ENCODE peak calls at places on chromosomes 3 and 15, in ten cellular contexts. C, J, I, U, L, N, T, P, G and X are unnamed samples. For H3K27me3, the result is how much of the 10 kb centered on the place peaks cover.

GRCh38 chr3:12948891-12949711 is 107.7 kb upstream of the RPL32 start:
- DNase-seq in L (no peak), T (peak), P (peak), C (no peak), I (no peak), J (no peak), U (no peak), N (peak), G (no peak), X (peak)

GRCh38 chr3:116059421-116060096 is 385.7 kb downstream of the LSAMP start:
- DNase-seq in U (peak), I (no peak), C (no peak), L (no peak), G (no peak), P (peak), J (no peak), T (peak), N (no peak), X (peak)

GRCh38 chr15:85312486-85312885 is 67.9 kb upstream of the AKAP13 start:
- DNase-seq in C (peak), N (no peak), T (no peak), J (no peak), P (peak), I (no peak), L (no peak), G (no peak), U (no peak), X (peak)

GRCh38 chr3:156620260-156620659 is 54.1 kb upstream of the TIPARP start:
- DNase-seq in L (no peak), P (peak), J (peak), C (no peak), N (no peak), G (no peak), T (no peak), I (no peak), U (no peak), X (peak)

GRCh38 chr15:75928680-75929608 is 25.3 kb downstream of the FBXO22 start:
- DNase-seq in L (no peak), J (peak), N (no peak), P (peak), G (no peak), C (no peak), U (peak), T (peak), I (no peak), X (peak)

GRCh38 chr15:63473999-63474809 is 30.2 kb upstream of the USP3 start:
- DNase-seq in C (peak), N (no peak), L (no peak), T (no peak), G (no peak), P (peak), U (peak), J (peak), I (no peak), X (peak)

GRCh38 chr3:11716576-11717250 is 73.0 kb upstream of the VGLL4 start:
- DNase-seq in U (no peak), L (no peak), N (no peak), J (no peak), C (no peak), T (no peak), P (no peak), G (no peak), I (no peak), X (no peak)

GRCh38 chr3:136281966-136282554 is 31.9 kb downstream of the PCCB start:
- DNase-seq in P (no peak), C (no peak), G (no peak), U (no peak), J (no peak), I (peak), L (no peak), T (no peak), N (no peak), X (no peak)

GRCh38 chr15:68684476-68684875 is 105.7 kb downstream of the CORO2B start:
- DNase-seq in G (no peak), L (no peak), I (no peak), N (no peak), T (no peak), C (no peak), J (no peak), P (no peak), U (no peak), X (no peak)

GRCh38 chr15:42152196-42152920 is 4.1 kb downstream of the PLA2G4F start:
- DNase-seq in I (peak), J (peak), U (no peak), L (no peak), P (no peak), C (no peak), T (no peak), G (no peak), N (no peak), X (no peak)

GRCh38 chr3:110598847-110599490 is 472.6 kb upstream of the NECTIN3 start:
- DNase-seq in U (no peak), J (no peak), P (peak), T (no peak), N (no peak), C (no peak), I (no peak), G (no peak), L (no peak), X (no peak)

GRCh38 chr15:66253643-66254363 is at the start of gene MEGF11:
- DNase-seq in J (peak), C (no peak), G (no peak), I (peak), P (peak), L (peak), U (peak), T (no peak), N (no peak), X (no peak)

GRCh38 chr3:113712129-113712528 is 15.7 kb upstream of the USF3 start:
- DNase-seq in G (no peak), I (no peak), U (no peak), N (no peak), L (no peak), J (no peak), C (no peak), T (no peak), P (peak), X (no peak)

GRCh38 chr3:52636673-52637072 is 49.0 kb downstream of the PBRM1 start:
- DNase-seq in C (no peak), J (no peak), U (no peak), I (no peak), L (no peak), T (peak), G (no peak), P (no peak), N (no peak), X (no peak)

GRCh38 chr3:187744169-187745151 is 808 bp downstream of the BCL6 start:
- DNase-seq in U (peak), T (no peak), C (no peak), N (no peak), L (no peak), P (peak), I (peak), J (peak), G (no peak), X (peak)

GRCh38 chr3:2929574-2929973 is 180.6 kb downstream of the IL5RA start:
- DNase-seq in C (no peak), L (no peak), J (no peak), I (no peak), T (no peak), G (no peak), U (no peak), P (no peak), N (no peak), X (no peak)

GRCh38 chr15:54029076-54029475 is 50.8 kb downstream of the UNC13C start:
- DNase-seq in U (no peak), I (no peak), L (no peak), P (no peak), G (no peak), T (no peak), J (no peak), N (no peak), C (no peak), X (no peak)

GRCh38 chr3:52679139-52679538 is 6.6 kb downstream of the PBRM1 start:
- DNase-seq in C (no peak), U (no peak), N (no peak), G (no peak), P (no peak), J (no peak), L (no peak), T (no peak), I (no peak), X (no peak)

GRCh38 chr15:100787567-100787941 is 92.1 kb upstream of the ALDH1A3 start:
- DNase-seq in J (no peak), L (no peak), T (no peak), I (no peak), C (no peak), P (no peak), N (no peak), U (no peak), G (no peak), X (no peak)

GRCh38 chr3:62024882-62025281 is 348.5 kb downstream of the FEZF2 start:
- DNase-seq in I (no peak), C (no peak), N (no peak), L (no peak), T (no peak), U (no peak), J (no peak), P (no peak), G (no peak), X (no peak)

GRCh38 chr3:172012775-172013174 is 26.6 kb upstream of the FNDC3B start:
- DNase-seq in J (no peak), N (no peak), L (no peak), U (no peak), I (no peak), G (no peak), P (no peak), C (no peak), T (no peak), X (no peak)

GRCh38 chr3:12353796-12354505 is 65.1 kb downstream of the PPARG start:
- DNase-seq in G (peak), T (no peak), N (no peak), L (no peak), P (no peak), J (no peak), C (no peak), I (no peak), U (no peak), X (no peak)

GRCh38 chr3:81554348-81554747 is 207.1 kb downstream of the GBE1 start:
- DNase-seq in P (peak), C (no peak), I (no peak), T (no peak), N (no peak), L (no peak), J (no peak), G (no peak), U (no peak), X (peak)

GRCh38 chr3:105094588-105094987 is 272.1 kb upstream of the ALCAM start:
- DNase-seq in I (no peak), L (no peak), T (no peak), J (no peak), N (no peak), P (no peak), G (no peak), U (no peak), C (no peak), X (no peak)

GRCh38 chr15:100078511-100079220 is 263.1 kb downstream of the ADAMTS17 start:
- DNase-seq in J (no peak), C (no peak), L (no peak), G (no peak), N (no peak), P (no peak), U (no peak), T (no peak), I (no peak), X (no peak)

GRCh38 chr15:60844431-60845174 is 365.7 kb upstream of the ICE2 start:
- DNase-seq in I (no peak), G (no peak), P (no peak), N (no peak), T (no peak), J (no peak), U (no peak), L (no peak), C (no peak), X (no peak)

GRCh38 chr15:64667736-64668161 is 107.6 kb downstream of the RBPMS2 start:
- DNase-seq in J (no peak), P (peak), U (no peak), I (no peak), C (no peak), N (no peak), T (no peak), G (no peak), L (no peak), X (peak)

GRCh38 chr3:176651622-176652021 is 545.7 kb downstream of the TBL1XR1 start:
- DNase-seq in L (no peak), C (no peak), T (no peak), U (no peak), N (no peak), G (no peak), J (no peak), P (no peak), I (no peak), X (no peak)

GRCh38 chr3:42229942-42230688 is 35.9 kb downstream of the CCK start:
- DNase-seq in U (peak), P (peak), C (no peak), L (no peak), J (no peak), N (no peak), T (peak), I (no peak), G (peak), X (peak)

GRCh38 chr3:119695480-119695879 is 7.3 kb upstream of the CFAP91 start:
- DNase-seq in N (no peak), T (peak), C (no peak), I (no peak), P (peak), J (no peak), U (no peak), L (no peak), G (no peak), X (no peak)

GRCh38 chr3:111627092-111627491 is 31.9 kb upstream of the ZBED2 start:
- DNase-seq in L (no peak), T (no peak), P (peak), N (no peak), J (no peak), C (no peak), I (no peak), G (no peak), U (no peak), X (no peak)

GRCh38 chr15:21261965-21262850 is 178.1 kb downstream of the POTEB3 start:
- DNase-seq in J (peak), L (no peak), U (no peak), N (no peak), T (no peak), C (no peak), I (peak), G (no peak), P (no peak), X (no peak)

GRCh38 chr15:93152264-93152884 is 63.4 kb upstream of the RGMA start:
- DNase-seq in I (no peak), J (no peak), T (no peak), C (no peak), L (no peak), U (no peak), G (no peak), P (no peak), N (no peak), X (no peak)

GRCh38 chr3:134869153-134869726 is 74.2 kb downstream of the EPHB1 start:
- DNase-seq in L (no peak), G (no peak), U (no peak), N (no peak), P (no peak), I (no peak), C (no peak), T (no peak), J (no peak), X (no peak)

GRCh38 chr3:32422943-32423342 is 31.3 kb downstream of the CMTM7 start:
- DNase-seq in U (no peak), C (no peak), J (no peak), L (no peak), P (no peak), T (no peak), G (no peak), N (no peak), I (no peak), X (no peak)

GRCh38 chr15:59501531-59502113 is 63.6 kb downstream of the FAM81A start:
- DNase-seq in U (peak), C (no peak), L (no peak), G (no peak), T (peak), J (peak), P (peak), I (no peak), N (no peak), X (peak)

GRCh38 chr3:75737831-75738493 is 47.4 kb downstream of the ZNF717 start:
- DNase-seq in T (no peak), I (no peak), P (peak), C (no peak), U (no peak), N (no peak), G (no peak), J (no peak), L (no peak), X (no peak)
- H3K4me3 ChIP-seq in T (no peak), I (no peak), P (no peak), C (no peak), U (no peak), N (no peak), G (no peak), J (no peak), L (no peak), X (no peak)

GRCh38 chr15:71802770-71803169 is 7.6 kb upstream of the NR2E3 start:
- DNase-seq in L (no peak), I (no peak), P (no peak), J (peak), T (no peak), N (no peak), C (no peak), U (peak), G (no peak), X (no peak)
- TF ChIP-seq CTCF in L (peak), I (peak), P (peak), J (peak), T (peak), N (no peak), C (peak), U (peak), G (no peak), X (peak)

DNA sequence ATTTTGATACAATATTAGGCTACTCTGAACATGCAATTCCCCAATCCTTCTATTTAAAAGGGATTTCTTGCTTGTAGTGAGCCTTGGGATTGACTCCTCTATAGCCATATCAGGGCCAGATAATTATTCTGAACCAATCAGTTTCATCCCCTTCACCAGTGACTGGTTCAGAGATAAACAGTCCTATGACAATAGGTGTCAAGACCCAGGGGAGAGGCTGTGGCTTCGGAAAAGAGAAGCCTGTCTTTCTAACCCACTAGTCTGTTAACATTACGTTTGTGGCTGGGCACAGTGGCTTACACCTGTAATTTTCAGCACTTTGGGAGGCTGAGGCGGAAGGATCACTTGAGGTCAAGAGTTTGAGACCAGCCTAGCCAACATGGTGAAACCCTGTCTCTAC is 6.2 kb upstream of the ISLR2 start:
- DNase-seq in N (no peak), C (no peak), J (no peak), L (no peak), I (no peak), U (no peak), P (no peak), G (no peak), T (no peak), X (no peak)
- H3K27me3 ChIP-seq in N (half or more), C (under half), J (under half), L (under half), I (under half), U (half or more), P (half or more), G (half or more), T (under half), X (under half)

GRCh38 chr3:27216955-27217552 is 152.1 kb downstream of the NEK10 start:
- DNase-seq in C (no peak), L (no peak), P (peak), U (no peak), N (no peak), T (no peak), J (no peak), I (no peak), G (no peak), X (peak)
- H3K4me3 ChIP-seq in C (no peak), L (no peak), P (no peak), U (no peak), N (no peak), T (no peak), J (no peak), I (no peak), G (no peak), X (no peak)

GRCh38 chr3:48431224-48432029 is 1.5 kb upstream of the PLXNB1 start:
- DNase-seq in T (no peak), N (peak), L (peak), P (no peak), C (no peak), J (no peak), U (no peak), I (no peak), G (no peak), X (no peak)

GRCh38 chr3:48433472-48434118 is 3.7 kb upstream of the PLXNB1 start:
- DNase-seq in N (peak), C (no peak), J (no peak), P (peak), U (peak), T (no peak), G (peak), I (no peak), L (no peak), X (no peak)

GRCh38 chr3:48434591-48435222 is 4.8 kb upstream of the PLXNB1 start:
- DNase-seq in C (no peak), I (no peak), T (no peak), N (peak), L (no peak), P (no peak), U (no peak), J (no peak), G (no peak), X (no peak)

GRCh38 chr3:48430359-48431101 is 644 bp upstream of the PLXNB1 start:
- DNase-seq in C (no peak), N (no peak), G (no peak), J (no peak), I (no peak), L (peak), U (no peak), P (no peak), T (no peak), X (no peak)

GRCh38 chr3:48432411-48433371 is 2.8 kb upstream of the PLXNB1 start:
- DNase-seq in U (peak), C (no peak), J (no peak), L (no peak), P (peak), I (no peak), G (no peak), T (peak), N (peak), X (no peak)
- TF ChIP-seq CTCF in U (peak), C (peak), J (no peak), L (no peak), P (peak), I (no peak), G (no peak), T (peak), N (no peak), X (peak)

GRCh38 chr15:31153531-31153930 is 52.0 kb upstream of the TRPM1 start:
- DNase-seq in P (no peak), U (no peak), N (no peak), T (no peak), C (no peak), G (no peak), J (no peak), L (peak), I (no peak), X (no peak)
- H3K27me3 ChIP-seq in P (under half), U (half or more), N (under half), T (under half), C (under half), G (under half), J (under half), L (under half), I (under half), X (under half)

DNA sequence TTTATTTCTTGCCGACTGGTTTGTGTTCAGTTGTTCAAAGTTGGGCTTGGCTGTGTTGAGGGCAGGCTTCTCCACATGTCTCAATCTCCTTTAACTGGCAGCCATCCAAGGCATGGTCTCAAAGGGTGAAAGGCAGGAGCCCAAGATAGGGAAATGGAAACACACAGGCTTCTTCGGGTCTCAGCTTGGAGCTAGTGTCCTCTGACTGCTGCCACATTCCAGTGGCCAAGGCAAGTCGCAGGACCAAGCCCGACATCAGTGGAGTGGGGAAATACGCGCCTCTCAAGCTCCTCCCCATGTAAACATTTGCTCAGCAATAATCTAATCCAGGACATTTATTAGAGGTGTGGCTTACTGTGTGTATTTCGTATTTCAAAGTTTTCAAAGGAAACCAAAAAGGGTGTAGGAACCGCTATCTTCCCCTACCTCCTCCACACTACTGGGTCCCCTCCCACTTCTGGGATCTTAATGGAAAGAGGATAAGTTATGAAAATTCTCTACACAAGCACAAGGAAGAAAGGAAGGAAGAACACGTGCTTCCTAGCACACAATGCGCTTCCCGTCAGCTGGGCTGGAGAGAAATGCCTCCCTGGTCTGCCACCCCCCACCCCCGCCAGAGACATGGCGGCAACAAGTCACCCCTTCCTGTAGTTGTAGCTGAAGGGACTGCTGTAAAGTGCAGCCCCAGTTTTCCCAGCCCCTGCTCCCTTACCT is 181.7 kb downstream of the FAM43A start:
- DNase-seq in I (no peak), J (peak), G (peak), U (no peak), P (no peak), T (no peak), L (no peak), C (no peak), N (peak), X (no peak)
- H3K4me3 ChIP-seq in I (no peak), J (no peak), G (no peak), U (no peak), P (no peak), T (no peak), L (no peak), C (no peak), N (no peak), X (no peak)

GRCh38 chr3:149584236-149584635 is 73.6 kb downstream of the WWTR1 start:
- DNase-seq in L (no peak), I (no peak), P (no peak), C (no peak), U (no peak), J (no peak), N (no peak), T (no peak), G (no peak), X (no peak)
- TF ChIP-seq CTCF in L (no peak), I (no peak), P (no peak), C (no peak), U (no peak), J (no peak), N (no peak), T (no peak), G (no peak), X (no peak)